ENCODE peak calls at places on chromosomes 1 and 21, in five cellular contexts. Y is endodermal cell, H is lower lobe of right lung, E is ovary, K is PC-9. V is an unnamed sample. For H3K27me3 and H3K4me1, the result is how much of the 10 kb centered on the place peaks cover.

GRCh38 chr21:16589046-16589445 is 859.3 kb downstream of the USP25 start:
- DNase-seq in Y (no peak), H (no peak), E (no peak), K (peak), V (no peak)

GRCh38 chr1:65946960-65947359 is 154.3 kb downstream of the PDE4B start:
- DNase-seq in Y (no peak), H (no peak), E (no peak), K (no peak), V (no peak)

GRCh38 chr1:30045304-30046090 is 677.9 kb downstream of the MATN1 start:
- DNase-seq in Y (peak), H (no peak), E (no peak), K (no peak), V (no peak)

GRCh38 chr1:93749894-93750301 is 68.3 kb upstream of the BCAR3 start:
- DNase-seq in Y (peak), H (no peak), E (no peak), K (peak), V (no peak)

GRCh38 chr1:39926343-39926769 is 24.6 kb upstream of the MYCL start:
- DNase-seq in Y (peak), H (no peak), E (no peak), K (no peak), V (no peak)

GRCh38 chr1:36151845-36152203 is 2.5 kb upstream of the TRAPPC3 start:
- DNase-seq in Y (no peak), H (no peak), E (peak), K (no peak), V (peak)

GRCh38 chr1:237962985-237963384 is 72.3 kb upstream of the ZP4 start:
- DNase-seq in Y (no peak), H (no peak), E (no peak), K (no peak), V (no peak)

GRCh38 chr1:204752688-204753040 is 67.1 kb upstream of the LRRN2 start:
- DNase-seq in Y (no peak), H (no peak), E (no peak), K (no peak), V (no peak)

GRCh38 chr1:42380617-42381423 is at the start of gene RIMKLA:
- DNase-seq in Y (peak), H (peak), E (peak), K (no peak), V (peak)

GRCh38 chr1:147292635-147293251 is 50.3 kb downstream of the CHD1L start:
- DNase-seq in Y (no peak), H (no peak), E (no peak), K (no peak), V (no peak)

GRCh38 chr21:44574457-44575306 is 1.2 kb downstream of the KRTAP10-4 start:
- DNase-seq in Y (no peak), H (peak), E (no peak), K (no peak), V (no peak)

GRCh38 chr1:44950434-44950833 is 36.0 kb downstream of the EIF2B3 start:
- DNase-seq in Y (no peak), H (no peak), E (no peak), K (no peak), V (no peak)

GRCh38 chr1:231421616-231421970 is 494 bp downstream of the EGLN1 start:
- DNase-seq in Y (no peak), H (peak), E (peak), K (peak), V (peak)

GRCh38 chr1:204443871-204444581 is 32.4 kb upstream of the PPP1R15B start:
- DNase-seq in Y (no peak), H (no peak), E (no peak), K (peak), V (no peak)

GRCh38 chr21:28268685-28269084 is 724.0 kb downstream of the LTN1 start:
- DNase-seq in Y (no peak), H (no peak), E (no peak), K (no peak), V (no peak)
- H3K27ac ChIP-seq in Y (no peak), H (no peak), E (no peak), K (no peak), V (no peak)

DNA sequence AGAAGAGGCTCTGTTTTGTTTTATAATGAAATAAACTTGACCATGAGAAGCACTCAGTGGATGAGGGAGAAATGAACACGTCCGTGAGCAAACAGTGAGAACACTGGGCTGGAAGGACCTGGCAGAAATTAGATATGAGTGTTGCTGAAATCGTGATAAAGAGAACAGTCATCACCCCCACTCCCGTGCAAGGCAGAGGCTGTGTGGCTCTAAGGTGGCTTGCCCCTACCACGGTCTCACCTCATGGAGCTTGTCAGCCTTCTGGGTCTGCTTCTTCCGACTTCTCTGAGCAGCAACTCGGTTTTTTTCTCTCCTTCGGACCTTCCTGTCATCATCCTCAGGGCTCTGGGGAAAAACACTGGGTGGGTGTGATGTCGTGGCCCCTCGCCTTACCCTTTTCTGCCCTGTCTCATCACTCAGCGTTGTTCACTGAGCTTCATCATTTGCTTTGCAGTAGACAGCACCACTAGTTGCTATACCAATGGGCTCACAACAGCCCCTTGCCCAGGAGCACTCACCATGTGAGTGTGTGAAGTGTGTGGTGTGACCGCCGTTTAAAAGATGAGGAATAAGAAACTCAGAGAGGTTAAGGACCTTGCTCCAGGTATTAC is 2.8 kb downstream of the BATF3 start:
- DNase-seq in Y (no peak), H (no peak), E (no peak), K (no peak), V (no peak)
- H3K27me3 ChIP-seq in Y (under half), H (under half), E (under half), K (half or more), V (under half)

DNA sequence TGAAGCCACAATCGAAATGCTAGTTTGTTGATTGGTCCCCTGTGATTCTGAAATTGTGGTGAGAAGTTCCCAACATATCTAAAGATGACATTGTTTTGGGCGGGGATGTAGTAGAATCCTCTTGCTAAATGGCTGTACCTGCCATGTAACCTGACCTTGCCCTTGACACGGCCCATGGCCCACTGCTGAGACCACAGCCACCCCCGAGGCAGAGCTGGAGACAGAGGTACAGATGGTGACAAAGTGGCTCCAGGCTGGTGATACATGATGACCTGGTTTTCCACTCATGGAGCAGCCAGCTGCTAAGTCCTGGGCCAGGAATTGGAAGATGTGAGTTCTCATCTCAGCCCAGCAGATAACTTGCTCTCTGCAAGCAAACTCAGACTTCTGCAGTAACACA is 226.5 kb downstream of the FOXD2 start:
- DNase-seq in Y (peak), H (no peak), E (no peak), K (no peak), V (no peak)
- H3K4me1 ChIP-seq in Y (under half), H (under half), E (under half), K (under half), V (under half)

GRCh38 chr21:38752051-38752505 is 53.7 kb upstream of the ETS2 start:
- DNase-seq in Y (no peak), H (no peak), E (no peak), K (no peak), V (no peak)
- H3K27ac ChIP-seq in Y (no peak), H (peak), E (no peak), K (no peak), V (no peak)

V was measured in CD8-positive, alpha-beta memory T cell.